ENCODE peak calls at places on chromosomes 4 and X, in five cellular contexts. One of them, this sample, is unnamed.

GRCh38 chr4:118557298-118557851 is 127.8 kb upstream of the METTL14 start:
- DNase-seq in endothelial cell: no peak
- DNase-seq in left cardiac atrium: no peak
- DNase-seq in WTC11: no peak
- DNase-seq in fibroblast of mammary gland: peak
- DNase-seq in this sample: no peak

GRCh38 chr4:17758459-17758858 is 23.0 kb downstream of the FAM184B start:
- DNase-seq in endothelial cell: no peak
- DNase-seq in fibroblast of mammary gland: no peak
- DNase-seq in WTC11: no peak
- DNase-seq in left cardiac atrium: no peak
- DNase-seq in this sample: no peak

GRCh38 chr4:98921292-98921691 is 7.6 kb downstream of the EIF4E start:
- DNase-seq in WTC11: no peak
- DNase-seq in fibroblast of mammary gland: no peak
- DNase-seq in left cardiac atrium: no peak
- DNase-seq in endothelial cell: no peak
- DNase-seq in this sample: no peak

GRCh38 chrX:41542151-41542935 is 95.2 kb downstream of the NYX start:
- DNase-seq in endothelial cell: no peak
- DNase-seq in WTC11: no peak
- DNase-seq in fibroblast of mammary gland: no peak
- DNase-seq in left cardiac atrium: no peak
- DNase-seq in this sample: no peak

GRCh38 chr4:68466751-68467150 is 19.5 kb downstream of the TMPRSS11E start:
- DNase-seq in left cardiac atrium: no peak
- DNase-seq in endothelial cell: no peak
- DNase-seq in WTC11: no peak
- DNase-seq in fibroblast of mammary gland: peak
- DNase-seq in this sample: no peak

GRCh38 chrX:124605518-124605917 is 259.2 kb downstream of the SH2D1A start:
- DNase-seq in fibroblast of mammary gland: no peak
- DNase-seq in WTC11: no peak
- DNase-seq in endothelial cell: no peak
- DNase-seq in left cardiac atrium: no peak
- DNase-seq in this sample: no peak

GRCh38 chrX:3227526-3227925 is 118.9 kb downstream of the MXRA5 start:
- DNase-seq in fibroblast of mammary gland: no peak
- DNase-seq in left cardiac atrium: no peak
- DNase-seq in WTC11: no peak
- DNase-seq in endothelial cell: no peak
- DNase-seq in this sample: no peak

GRCh38 chr4:126023946-126024345 is 709.2 kb downstream of the FAT4 start:
- DNase-seq in endothelial cell: no peak
- DNase-seq in left cardiac atrium: no peak
- DNase-seq in fibroblast of mammary gland: no peak
- DNase-seq in WTC11: no peak
- DNase-seq in this sample: no peak

GRCh38 chr4:6333301-6334202 is 63.9 kb downstream of the WFS1 start:
- DNase-seq in endothelial cell: no peak
- DNase-seq in WTC11: no peak
- DNase-seq in fibroblast of mammary gland: peak
- DNase-seq in left cardiac atrium: no peak
- DNase-seq in this sample: no peak

GRCh38 chr4:99586747-99587146 is 12.1 kb downstream of the MTTP start:
- DNase-seq in fibroblast of mammary gland: no peak
- DNase-seq in endothelial cell: no peak
- DNase-seq in WTC11: no peak
- DNase-seq in left cardiac atrium: no peak
- DNase-seq in this sample: no peak

GRCh38 chr4:128524311-128524710 is 236.7 kb upstream of the PGRMC2 start:
- DNase-seq in fibroblast of mammary gland: peak
- DNase-seq in left cardiac atrium: peak
- DNase-seq in WTC11: no peak
- DNase-seq in endothelial cell: no peak
- DNase-seq in this sample: peak

GRCh38 chrX:55867254-55867653 is 149.7 kb downstream of the RRAGB start:
- DNase-seq in WTC11: no peak
- DNase-seq in fibroblast of mammary gland: peak
- DNase-seq in endothelial cell: no peak
- DNase-seq in left cardiac atrium: no peak
- DNase-seq in this sample: no peak

GRCh38 chrX:53055244-53055849 is 6.8 kb downstream of the GPR173 start:
- DNase-seq in endothelial cell: no peak
- DNase-seq in fibroblast of mammary gland: no peak
- DNase-seq in left cardiac atrium: no peak
- DNase-seq in WTC11: no peak
- DNase-seq in this sample: no peak

GRCh38 chr4:113049421-113050355 is at the start of gene ANK2:
- DNase-seq in left cardiac atrium: peak
- DNase-seq in endothelial cell: peak
- DNase-seq in WTC11: peak
- DNase-seq in fibroblast of mammary gland: peak
- DNase-seq in this sample: no peak

GRCh38 chr4:106096454-106096853 is 201.2 kb downstream of the NPNT start:
- DNase-seq in endothelial cell: no peak
- DNase-seq in fibroblast of mammary gland: no peak
- DNase-seq in WTC11: no peak
- DNase-seq in left cardiac atrium: no peak
- DNase-seq in this sample: no peak

GRCh38 chr4:20506827-20507226 is 193.4 kb upstream of the PACRGL start:
- DNase-seq in fibroblast of mammary gland: peak
- DNase-seq in left cardiac atrium: no peak
- DNase-seq in endothelial cell: no peak
- DNase-seq in WTC11: no peak
- DNase-seq in this sample: no peak

GRCh38 chr4:173252024-173252935 is 81.9 kb downstream of the HMGB2 start:
- DNase-seq in WTC11: peak
- DNase-seq in left cardiac atrium: peak
- DNase-seq in fibroblast of mammary gland: peak
- DNase-seq in endothelial cell: no peak
- DNase-seq in this sample: peak

GRCh38 chr4:1023241-1023640 is 11.8 kb downstream of the FGFRL1 start:
- DNase-seq in endothelial cell: no peak
- DNase-seq in fibroblast of mammary gland: no peak
- DNase-seq in left cardiac atrium: no peak
- DNase-seq in WTC11: no peak
- DNase-seq in this sample: no peak

GRCh38 chr4:142142403-142142802 is 506.0 kb downstream of the IL15 start:
- DNase-seq in endothelial cell: no peak
- DNase-seq in fibroblast of mammary gland: peak
- DNase-seq in WTC11: no peak
- DNase-seq in left cardiac atrium: no peak
- DNase-seq in this sample: no peak

GRCh38 chr4:17380347-17380746 is 131.5 kb downstream of the QDPR start:
- DNase-seq in endothelial cell: no peak
- DNase-seq in left cardiac atrium: no peak
- DNase-seq in fibroblast of mammary gland: no peak
- DNase-seq in WTC11: no peak
- DNase-seq in this sample: no peak

GRCh38 chr4:145061325-145061920 is 36.6 kb downstream of the ANAPC10 start:
- DNase-seq in endothelial cell: no peak
- DNase-seq in fibroblast of mammary gland: peak
- DNase-seq in WTC11: no peak
- DNase-seq in left cardiac atrium: no peak
- DNase-seq in this sample: no peak

GRCh38 chr4:8912506-8912905 is 40.9 kb upstream of the HMX1 start:
- DNase-seq in fibroblast of mammary gland: no peak
- DNase-seq in endothelial cell: no peak
- DNase-seq in WTC11: no peak
- DNase-seq in left cardiac atrium: no peak
- DNase-seq in this sample: no peak

This sample was measured in uterus.